ENCODE peak calls at places on chromosomes 13 and 19, in nine cellular contexts. One of them, this sample, is unnamed.

GRCh38 chr13:106443625-106444024 is 91.8 kb downstream of the EFNB2 start:
- DNase-seq in nephron progenitor cell: no peak
- DNase-seq in head of caudate nucleus: no peak
- DNase-seq in RKO: no peak
- DNase-seq in stimulated activated CD4-positive, alpha-beta T cell treated with anti-CD3 and anti-CD28 coated beads, TNF-alpha, amount 100 ng/mL, for 48 hours: no peak
- DNase-seq in H54: no peak
- DNase-seq in fibroblast of lung: no peak
- DNase-seq in GOT3: no peak
- DNase-seq in DMS153: no peak
- DNase-seq in this sample: no peak

GRCh38 chr19:33577947-33578346 is 43.8 kb upstream of the CHST8 start:
- DNase-seq in nephron progenitor cell: no peak
- DNase-seq in head of caudate nucleus: no peak
- DNase-seq in RKO: no peak
- DNase-seq in stimulated activated CD4-positive, alpha-beta T cell treated with anti-CD3 and anti-CD28 coated beads, TNF-alpha, amount 100 ng/mL, for 48 hours: no peak
- DNase-seq in H54: no peak
- DNase-seq in fibroblast of lung: no peak
- DNase-seq in GOT3: no peak
- DNase-seq in DMS153: no peak
- DNase-seq in this sample: no peak

GRCh38 chr19:6997679-6998445 is 23.4 kb downstream of the MBD3L2B start:
- DNase-seq in nephron progenitor cell: no peak
- DNase-seq in head of caudate nucleus: no peak
- DNase-seq in RKO: peak
- DNase-seq in stimulated activated CD4-positive, alpha-beta T cell treated with anti-CD3 and anti-CD28 coated beads, TNF-alpha, amount 100 ng/mL, for 48 hours: no peak
- DNase-seq in H54: no peak
- DNase-seq in fibroblast of lung: no peak
- DNase-seq in GOT3: no peak
- DNase-seq in DMS153: no peak
- DNase-seq in this sample: no peak

GRCh38 chr13:28000567-28000966 is 12.1 kb upstream of the URAD start:
- DNase-seq in nephron progenitor cell: no peak
- DNase-seq in head of caudate nucleus: no peak
- DNase-seq in RKO: no peak
- DNase-seq in stimulated activated CD4-positive, alpha-beta T cell treated with anti-CD3 and anti-CD28 coated beads, TNF-alpha, amount 100 ng/mL, for 48 hours: no peak
- DNase-seq in H54: no peak
- DNase-seq in fibroblast of lung: no peak
- DNase-seq in GOT3: no peak
- DNase-seq in DMS153: no peak
- DNase-seq in this sample: no peak

GRCh38 chr13:47239025-47239424 is 342.2 kb upstream of the HTR2A start:
- DNase-seq in nephron progenitor cell: no peak
- DNase-seq in head of caudate nucleus: no peak
- DNase-seq in RKO: no peak
- DNase-seq in stimulated activated CD4-positive, alpha-beta T cell treated with anti-CD3 and anti-CD28 coated beads, TNF-alpha, amount 100 ng/mL, for 48 hours: no peak
- DNase-seq in H54: no peak
- DNase-seq in fibroblast of lung: no peak
- DNase-seq in GOT3: no peak
- DNase-seq in DMS153: no peak
- DNase-seq in this sample: no peak

GRCh38 chr19:41194157-41194552 is 1.1 kb downstream of the CYP2S1 start:
- DNase-seq in nephron progenitor cell: no peak
- DNase-seq in head of caudate nucleus: no peak
- DNase-seq in RKO: no peak
- DNase-seq in stimulated activated CD4-positive, alpha-beta T cell treated with anti-CD3 and anti-CD28 coated beads, TNF-alpha, amount 100 ng/mL, for 48 hours: no peak
- DNase-seq in H54: no peak
- DNase-seq in fibroblast of lung: no peak
- DNase-seq in GOT3: no peak
- DNase-seq in DMS153: no peak
- DNase-seq in this sample: no peak

GRCh38 chr13:52371736-52372247 is 34.2 kb downstream of the THSD1 start:
- DNase-seq in nephron progenitor cell: no peak
- DNase-seq in head of caudate nucleus: no peak
- DNase-seq in RKO: no peak
- DNase-seq in stimulated activated CD4-positive, alpha-beta T cell treated with anti-CD3 and anti-CD28 coated beads, TNF-alpha, amount 100 ng/mL, for 48 hours: no peak
- DNase-seq in H54: peak
- DNase-seq in fibroblast of lung: peak
- DNase-seq in GOT3: no peak
- DNase-seq in DMS153: no peak
- DNase-seq in this sample: no peak

GRCh38 chr13:74647991-74648390 is 513.8 kb upstream of the KLF12 start:
- DNase-seq in nephron progenitor cell: no peak
- DNase-seq in head of caudate nucleus: no peak
- DNase-seq in RKO: no peak
- DNase-seq in stimulated activated CD4-positive, alpha-beta T cell treated with anti-CD3 and anti-CD28 coated beads, TNF-alpha, amount 100 ng/mL, for 48 hours: no peak
- DNase-seq in H54: no peak
- DNase-seq in fibroblast of lung: no peak
- DNase-seq in GOT3: no peak
- DNase-seq in DMS153: no peak
- DNase-seq in this sample: no peak

GRCh38 chr13:73922728-73923393 is 211.3 kb downstream of the KLF12 start:
- DNase-seq in nephron progenitor cell: no peak
- DNase-seq in head of caudate nucleus: no peak
- DNase-seq in RKO: no peak
- DNase-seq in stimulated activated CD4-positive, alpha-beta T cell treated with anti-CD3 and anti-CD28 coated beads, TNF-alpha, amount 100 ng/mL, for 48 hours: no peak
- DNase-seq in H54: no peak
- DNase-seq in fibroblast of lung: no peak
- DNase-seq in GOT3: no peak
- DNase-seq in DMS153: no peak
- DNase-seq in this sample: no peak

GRCh38 chr19:4389511-4390016 is 10.8 kb downstream of the SH3GL1 start:
- DNase-seq in nephron progenitor cell: no peak
- DNase-seq in head of caudate nucleus: no peak
- DNase-seq in RKO: no peak
- DNase-seq in stimulated activated CD4-positive, alpha-beta T cell treated with anti-CD3 and anti-CD28 coated beads, TNF-alpha, amount 100 ng/mL, for 48 hours: no peak
- DNase-seq in H54: no peak
- DNase-seq in fibroblast of lung: no peak
- DNase-seq in GOT3: no peak
- DNase-seq in DMS153: no peak
- DNase-seq in this sample: no peak

GRCh38 chr13:72648513-72649065 is 78.8 kb downstream of the MZT1 start:
- DNase-seq in nephron progenitor cell: no peak
- DNase-seq in head of caudate nucleus: no peak
- DNase-seq in RKO: peak
- DNase-seq in stimulated activated CD4-positive, alpha-beta T cell treated with anti-CD3 and anti-CD28 coated beads, TNF-alpha, amount 100 ng/mL, for 48 hours: no peak
- DNase-seq in H54: no peak
- DNase-seq in fibroblast of lung: peak
- DNase-seq in GOT3: no peak
- DNase-seq in DMS153: no peak
- DNase-seq in this sample: peak

GRCh38 chr19:18989316-18989715 is 44.0 kb downstream of the SUGP2 start:
- DNase-seq in nephron progenitor cell: no peak
- DNase-seq in head of caudate nucleus: no peak
- DNase-seq in RKO: no peak
- DNase-seq in stimulated activated CD4-positive, alpha-beta T cell treated with anti-CD3 and anti-CD28 coated beads, TNF-alpha, amount 100 ng/mL, for 48 hours: no peak
- DNase-seq in H54: no peak
- DNase-seq in fibroblast of lung: no peak
- DNase-seq in GOT3: no peak
- DNase-seq in DMS153: no peak
- DNase-seq in this sample: no peak

GRCh38 chr13:30957258-30957943 is 24.9 kb downstream of the TEX26 start:
- DNase-seq in nephron progenitor cell: no peak
- DNase-seq in head of caudate nucleus: no peak
- DNase-seq in RKO: no peak
- DNase-seq in stimulated activated CD4-positive, alpha-beta T cell treated with anti-CD3 and anti-CD28 coated beads, TNF-alpha, amount 100 ng/mL, for 48 hours: no peak
- DNase-seq in H54: no peak
- DNase-seq in fibroblast of lung: no peak
- DNase-seq in GOT3: no peak
- DNase-seq in DMS153: no peak
- DNase-seq in this sample: no peak

GRCh38 chr19:19595171-19595701 is 23.3 kb downstream of the PBX4 start:
- DNase-seq in nephron progenitor cell: no peak
- DNase-seq in head of caudate nucleus: no peak
- DNase-seq in RKO: no peak
- DNase-seq in stimulated activated CD4-positive, alpha-beta T cell treated with anti-CD3 and anti-CD28 coated beads, TNF-alpha, amount 100 ng/mL, for 48 hours: no peak
- DNase-seq in H54: no peak
- DNase-seq in fibroblast of lung: peak
- DNase-seq in GOT3: no peak
- DNase-seq in DMS153: no peak
- DNase-seq in this sample: no peak

GRCh38 chr19:4229179-4229931 is at the start of gene EBI3:
- DNase-seq in nephron progenitor cell: peak
- DNase-seq in head of caudate nucleus: peak
- DNase-seq in RKO: no peak
- DNase-seq in stimulated activated CD4-positive, alpha-beta T cell treated with anti-CD3 and anti-CD28 coated beads, TNF-alpha, amount 100 ng/mL, for 48 hours: peak
- DNase-seq in H54: peak
- DNase-seq in fibroblast of lung: peak
- DNase-seq in GOT3: peak
- DNase-seq in DMS153: no peak
- DNase-seq in this sample: no peak

GRCh38 chr13:25992076-25992475 is 59.7 kb downstream of the SHISA2 start:
- DNase-seq in nephron progenitor cell: no peak
- DNase-seq in head of caudate nucleus: no peak
- DNase-seq in RKO: no peak
- DNase-seq in stimulated activated CD4-positive, alpha-beta T cell treated with anti-CD3 and anti-CD28 coated beads, TNF-alpha, amount 100 ng/mL, for 48 hours: no peak
- DNase-seq in H54: no peak
- DNase-seq in fibroblast of lung: no peak
- DNase-seq in GOT3: no peak
- DNase-seq in DMS153: no peak
- DNase-seq in this sample: no peak

GRCh38 chr19:10812902-10813404 is 23.1 kb downstream of the TMED1 start:
- DNase-seq in nephron progenitor cell: no peak
- DNase-seq in head of caudate nucleus: peak
- DNase-seq in RKO: peak
- DNase-seq in stimulated activated CD4-positive, alpha-beta T cell treated with anti-CD3 and anti-CD28 coated beads, TNF-alpha, amount 100 ng/mL, for 48 hours: no peak
- DNase-seq in H54: peak
- DNase-seq in fibroblast of lung: peak
- DNase-seq in GOT3: peak
- DNase-seq in DMS153: no peak
- DNase-seq in this sample: no peak

GRCh38 chr13:25253702-25254101 is 33.6 kb downstream of the MTMR6 start:
- DNase-seq in nephron progenitor cell: no peak
- DNase-seq in head of caudate nucleus: no peak
- DNase-seq in RKO: no peak
- DNase-seq in stimulated activated CD4-positive, alpha-beta T cell treated with anti-CD3 and anti-CD28 coated beads, TNF-alpha, amount 100 ng/mL, for 48 hours: no peak
- DNase-seq in H54: no peak
- DNase-seq in fibroblast of lung: no peak
- DNase-seq in GOT3: no peak
- DNase-seq in DMS153: no peak
- DNase-seq in this sample: no peak

GRCh38 chr13:21033866-21034601 is 27.4 kb downstream of the LATS2 start:
- DNase-seq in nephron progenitor cell: no peak
- DNase-seq in head of caudate nucleus: no peak
- DNase-seq in RKO: no peak
- DNase-seq in stimulated activated CD4-positive, alpha-beta T cell treated with anti-CD3 and anti-CD28 coated beads, TNF-alpha, amount 100 ng/mL, for 48 hours: no peak
- DNase-seq in H54: peak
- DNase-seq in fibroblast of lung: no peak
- DNase-seq in GOT3: no peak
- DNase-seq in DMS153: no peak
- DNase-seq in this sample: no peak

GRCh38 chr19:3338541-3339181 is 27.7 kb upstream of the NFIC start:
- DNase-seq in nephron progenitor cell: peak
- DNase-seq in head of caudate nucleus: peak
- DNase-seq in RKO: no peak
- DNase-seq in stimulated activated CD4-positive, alpha-beta T cell treated with anti-CD3 and anti-CD28 coated beads, TNF-alpha, amount 100 ng/mL, for 48 hours: no peak
- DNase-seq in H54: no peak
- DNase-seq in fibroblast of lung: no peak
- DNase-seq in GOT3: no peak
- DNase-seq in DMS153: peak
- DNase-seq in this sample: no peak

GRCh38 chr19:30314056-30314804 is 58.0 kb upstream of the ZNF536 start:
- DNase-seq in nephron progenitor cell: no peak
- DNase-seq in head of caudate nucleus: no peak
- DNase-seq in RKO: no peak
- DNase-seq in stimulated activated CD4-positive, alpha-beta T cell treated with anti-CD3 and anti-CD28 coated beads, TNF-alpha, amount 100 ng/mL, for 48 hours: no peak
- DNase-seq in H54: no peak
- DNase-seq in fibroblast of lung: no peak
- DNase-seq in GOT3: no peak
- DNase-seq in DMS153: no peak
- DNase-seq in this sample: no peak

GRCh38 chr13:91359071-91359470 is 11.6 kb downstream of the MIR17HG start:
- DNase-seq in nephron progenitor cell: no peak
- DNase-seq in head of caudate nucleus: no peak
- DNase-seq in RKO: no peak
- DNase-seq in stimulated activated CD4-positive, alpha-beta T cell treated with anti-CD3 and anti-CD28 coated beads, TNF-alpha, amount 100 ng/mL, for 48 hours: no peak
- DNase-seq in H54: no peak
- DNase-seq in fibroblast of lung: no peak
- DNase-seq in GOT3: no peak
- DNase-seq in DMS153: no peak
- DNase-seq in this sample: no peak

GRCh38 chr19:45460807-45461347 is 6.9 kb upstream of the FOSB start:
- DNase-seq in nephron progenitor cell: no peak
- DNase-seq in head of caudate nucleus: no peak
- DNase-seq in RKO: no peak
- DNase-seq in stimulated activated CD4-positive, alpha-beta T cell treated with anti-CD3 and anti-CD28 coated beads, TNF-alpha, amount 100 ng/mL, for 48 hours: no peak
- DNase-seq in H54: no peak
- DNase-seq in fibroblast of lung: no peak
- DNase-seq in GOT3: no peak
- DNase-seq in DMS153: no peak
- DNase-seq in this sample: no peak

GRCh38 chr13:22736768-22737092 is 444.0 kb upstream of the SGCG start:
- DNase-seq in nephron progenitor cell: no peak
- DNase-seq in head of caudate nucleus: no peak
- DNase-seq in RKO: no peak
- DNase-seq in stimulated activated CD4-positive, alpha-beta T cell treated with anti-CD3 and anti-CD28 coated beads, TNF-alpha, amount 100 ng/mL, for 48 hours: no peak
- DNase-seq in H54: no peak
- DNase-seq in fibroblast of lung: no peak
- DNase-seq in GOT3: no peak
- DNase-seq in DMS153: no peak
- DNase-seq in this sample: no peak

GRCh38 chr13:59924256-59924655 is 239.5 kb downstream of the DIAPH3 start:
- DNase-seq in nephron progenitor cell: no peak
- DNase-seq in head of caudate nucleus: no peak
- DNase-seq in RKO: no peak
- DNase-seq in stimulated activated CD4-positive, alpha-beta T cell treated with anti-CD3 and anti-CD28 coated beads, TNF-alpha, amount 100 ng/mL, for 48 hours: no peak
- DNase-seq in H54: no peak
- DNase-seq in fibroblast of lung: no peak
- DNase-seq in GOT3: no peak
- DNase-seq in DMS153: no peak
- DNase-seq in this sample: no peak

GRCh38 chr13:20090349-20090748 is 70.5 kb downstream of the GJA3 start:
- DNase-seq in nephron progenitor cell: no peak
- DNase-seq in head of caudate nucleus: no peak
- DNase-seq in RKO: peak
- DNase-seq in stimulated activated CD4-positive, alpha-beta T cell treated with anti-CD3 and anti-CD28 coated beads, TNF-alpha, amount 100 ng/mL, for 48 hours: no peak
- DNase-seq in H54: no peak
- DNase-seq in fibroblast of lung: peak
- DNase-seq in GOT3: no peak
- DNase-seq in DMS153: no peak
- DNase-seq in this sample: no peak

GRCh38 chr19:17255150-17255621 is 9.4 kb downstream of the USHBP1 start:
- DNase-seq in nephron progenitor cell: no peak
- DNase-seq in head of caudate nucleus: no peak
- DNase-seq in RKO: no peak
- DNase-seq in stimulated activated CD4-positive, alpha-beta T cell treated with anti-CD3 and anti-CD28 coated beads, TNF-alpha, amount 100 ng/mL, for 48 hours: no peak
- DNase-seq in H54: no peak
- DNase-seq in fibroblast of lung: no peak
- DNase-seq in GOT3: no peak
- DNase-seq in DMS153: no peak
- DNase-seq in this sample: no peak

GRCh38 chr19:39167461-39168257 is 29.1 kb upstream of the NCCRP1 start:
- DNase-seq in nephron progenitor cell: no peak
- DNase-seq in head of caudate nucleus: no peak
- DNase-seq in RKO: no peak
- DNase-seq in stimulated activated CD4-positive, alpha-beta T cell treated with anti-CD3 and anti-CD28 coated beads, TNF-alpha, amount 100 ng/mL, for 48 hours: no peak
- DNase-seq in H54: no peak
- DNase-seq in fibroblast of lung: no peak
- DNase-seq in GOT3: no peak
- DNase-seq in DMS153: peak
- DNase-seq in this sample: no peak

GRCh38 chr13:67094078-67094477 is 136.1 kb downstream of the PCDH9 start:
- DNase-seq in nephron progenitor cell: no peak
- DNase-seq in head of caudate nucleus: no peak
- DNase-seq in RKO: no peak
- DNase-seq in stimulated activated CD4-positive, alpha-beta T cell treated with anti-CD3 and anti-CD28 coated beads, TNF-alpha, amount 100 ng/mL, for 48 hours: no peak
- DNase-seq in H54: no peak
- DNase-seq in fibroblast of lung: no peak
- DNase-seq in GOT3: no peak
- DNase-seq in DMS153: no peak
- DNase-seq in this sample: no peak

GRCh38 chr13:45336025-45336800 is 4.8 kb downstream of the TPT1 start:
- DNase-seq in nephron progenitor cell: no peak
- DNase-seq in head of caudate nucleus: no peak
- DNase-seq in RKO: no peak
- DNase-seq in stimulated activated CD4-positive, alpha-beta T cell treated with anti-CD3 and anti-CD28 coated beads, TNF-alpha, amount 100 ng/mL, for 48 hours: no peak
- DNase-seq in H54: no peak
- DNase-seq in fibroblast of lung: no peak
- DNase-seq in GOT3: no peak
- DNase-seq in DMS153: no peak
- DNase-seq in this sample: no peak

This sample was measured in iPS DF 6.9.